ENCODE peak calls at places on chromosomes 2 and 18, in seven cellular contexts. R is GM23248; J is HEK293T; K is GM23338; A is stromal cell of bone marrow; N is pancreas; P is activated naive CD4-positive, alpha-beta T cell. M is an unnamed sample.

GRCh38 chr2:85577386-85578242 is at the start of gene VAMP8:
- DNase-seq in R (no peak), J (no peak), K (peak; percentile 95), A (no peak), N (peak; percentile 78), P (no peak), M (no peak)

GRCh38 chr2:240390091-240391073 is 45.1 kb upstream of the GPC1 start:
- DNase-seq in R (no peak), J (no peak), K (no peak), A (no peak), N (no peak), P (no peak), M (no peak)

GRCh38 chr2:26731714-26732113 is 32.4 kb upstream of the SLC35F6 start:
- DNase-seq in R (no peak), J (no peak), K (no peak), A (no peak), N (no peak), P (no peak), M (no peak)

GRCh38 chr2:8607591-8607990 is 74.3 kb upstream of the ID2 start:
- DNase-seq in R (peak; percentile 81), J (no peak), K (no peak), A (peak; percentile 84), N (no peak), P (no peak), M (peak; percentile 80)

GRCh38 chr2:98555681-98556080 is 52.6 kb downstream of the COA5 start:
- DNase-seq in R (no peak), J (no peak), K (no peak), A (no peak), N (no peak), P (no peak), M (no peak)

GRCh38 chr2:30332791-30333453 is 101.6 kb downstream of the LBH start:
- DNase-seq in R (no peak), J (no peak), K (no peak), A (no peak), N (no peak), P (no peak), M (no peak)

GRCh38 chr18:46152436-46152807 is 48.2 kb downstream of the HAUS1 start:
- DNase-seq in R (peak; percentile 94), J (no peak), K (no peak), A (peak; percentile 58), N (no peak), P (no peak), M (peak; percentile 86)

GRCh38 chr2:231297108-231297908 is 98.2 kb upstream of the B3GNT7 start:
- DNase-seq in R (peak; percentile 74), J (peak; percentile 78), K (peak; percentile 84), A (peak; percentile 11), N (peak; percentile 62), P (no peak), M (peak; percentile 88)

GRCh38 chr2:122703676-122704075 is 948.2 kb downstream of the TSN start:
- DNase-seq in R (no peak), J (no peak), K (no peak), A (no peak), N (no peak), P (no peak), M (no peak)

GRCh38 chr2:185583058-185583816 is 155.4 kb upstream of the FSIP2 start:
- DNase-seq in R (peak; percentile 32), J (no peak), K (peak; percentile 29), A (peak; percentile 14), N (no peak), P (no peak), M (no peak)

GRCh38 chr2:134446431-134447091 is 192.7 kb downstream of the MGAT5 start:
- DNase-seq in R (peak; percentile 64), J (no peak), K (no peak), A (peak; percentile 21), N (no peak), P (no peak), M (peak; percentile 45)

GRCh38 chr2:240909216-240909974 is 3.3 kb downstream of the CROCC2 start:
- DNase-seq in R (no peak), J (no peak), K (no peak), A (no peak), N (no peak), P (no peak), M (no peak)

GRCh38 chr2:207531024-207531411 is 1.3 kb downstream of the CREB1 start:
- DNase-seq in R (peak; percentile 44), J (no peak), K (no peak), A (no peak), N (no peak), P (no peak), M (no peak)

GRCh38 chr2:39632871-39633270 is 32.8 kb upstream of the TMEM178A start:
- DNase-seq in R (peak; percentile 86), J (no peak), K (no peak), A (peak; percentile 20), N (no peak), P (no peak), M (peak; percentile 82)

GRCh38 chr18:62070306-62070705 is 116.5 kb downstream of the PIGN start:
- DNase-seq in R (no peak), J (no peak), K (no peak), A (no peak), N (no peak), P (no peak), M (no peak)

GRCh38 chr18:37430346-37431076 is 135.1 kb downstream of the CELF4 start:
- DNase-seq in R (no peak), J (peak; percentile 31), K (peak; percentile 80), A (no peak), N (no peak), P (no peak), M (no peak)

GRCh38 chr2:163878718-163879117 is 142.9 kb upstream of the FIGN start:
- DNase-seq in R (peak; percentile 25), J (peak; percentile 48), K (peak; percentile 79), A (no peak), N (peak; percentile 52), P (no peak), M (peak; percentile 10)

GRCh38 chr2:12928197-12928596 is 211.5 kb downstream of the TRIB2 start:
- DNase-seq in R (peak; percentile 91), J (no peak), K (no peak), A (peak; percentile 41), N (no peak), P (no peak), M (peak; percentile 39)

GRCh38 chr2:107633580-107634147 is 193.0 kb upstream of the RGPD4 start:
- DNase-seq in R (peak; percentile 91), J (no peak), K (no peak), A (peak; percentile 87), N (no peak), P (no peak), M (peak; percentile 75)

GRCh38 chr2:144181006-144181405 is 338.9 kb downstream of the ZEB2 start:
- DNase-seq in R (no peak), J (no peak), K (no peak), A (no peak), N (no peak), P (no peak), M (no peak)

GRCh38 chr18:80157708-80158343 is 48.8 kb downstream of the ADNP2 start:
- DNase-seq in R (peak; percentile 72), J (peak; percentile 51), K (peak; percentile 85), A (peak; percentile 51), N (peak; percentile 81), P (peak; percentile 40), M (peak; percentile 76)

GRCh38 chr2:26457695-26458364 is 20.1 kb downstream of the OTOF start:
- DNase-seq in R (no peak), J (no peak), K (no peak), A (no peak), N (no peak), P (no peak), M (no peak)

GRCh38 chr18:22391571-22392359 is 25.9 kb downstream of the CTAGE1 start:
- DNase-seq in R (peak; percentile 95), J (peak; percentile 12), K (no peak), A (peak; percentile 83), N (no peak), P (no peak), M (peak; percentile 70)

GRCh38 chr2:219446689-219447088 is 12.0 kb downstream of the SPEG start:
- DNase-seq in R (no peak), J (no peak), K (no peak), A (no peak), N (no peak), P (no peak), M (no peak)

GRCh38 chr2:191863988-191864387 is 17.1 kb upstream of the CAVIN2 start:
- DNase-seq in R (no peak), J (no peak), K (no peak), A (no peak), N (no peak), P (no peak), M (no peak)

GRCh38 chr2:127733816-127734537 is 32.7 kb downstream of the SFT2D3 start:
- DNase-seq in R (peak; percentile 69), J (no peak), K (no peak), A (peak; percentile 5), N (no peak), P (no peak), M (peak; percentile 50)

GRCh38 chr2:158723311-158723838 is 71.7 kb upstream of the DAPL1 start:
- DNase-seq in R (no peak), J (no peak), K (no peak), A (no peak), N (no peak), P (no peak), M (no peak)

GRCh38 chr18:58512161-58512581 is 116.7 kb downstream of the ALPK2 start:
- DNase-seq in R (no peak), J (no peak), K (peak; percentile 94), A (no peak), N (no peak), P (no peak), M (no peak)